ENCODE peak calls at places on chromosomes 1 and 21, in four cellular contexts. Y is ovary, J is brain microvascular endothelial cell, P is heart left ventricle. W is an unnamed sample.

GRCh38 chr1:112514901-112515300 is 6.1 kb downstream of the WNT2B start:
- DNase-seq in P (no peak), J (no peak), Y (no peak), W (no peak)

GRCh38 chr1:1219341-1219740 is 5.4 kb upstream of the TNFRSF4 start:
- DNase-seq in J (no peak), Y (no peak), P (no peak), W (no peak)

GRCh38 chr1:115828101-115829022 is 12.6 kb downstream of the NHLH2 start:
- DNase-seq in J (peak; percentile 34), P (peak; percentile 40), Y (peak; percentile 62), W (peak; percentile 65)

GRCh38 chr1:27637052-27637451 is 2.1 kb upstream of the FGR start:
- DNase-seq in J (no peak), P (no peak), Y (no peak), W (no peak)

GRCh38 chr1:31577515-31578191 is 1.3 kb downstream of the TINAGL1 start:
- DNase-seq in P (peak; percentile 44), Y (no peak), J (no peak), W (no peak)

GRCh38 chr1:157193702-157194391 is 55.7 kb upstream of the ETV3 start:
- DNase-seq in P (peak; percentile 43), Y (no peak), J (peak; percentile 66), W (peak; percentile 43)

GRCh38 chr1:161379071-161379470 is 11.4 kb upstream of the CFAP126 start:
- DNase-seq in J (no peak), P (peak; percentile 39), Y (no peak), W (peak; percentile 46)

GRCh38 chr1:182433580-182433979 is 16.4 kb upstream of the RGSL1 start:
- DNase-seq in Y (no peak), J (no peak), P (no peak), W (no peak)

GRCh38 chr1:218785928-218786327 is 387.8 kb upstream of the LYPLAL1 start:
- DNase-seq in P (peak; percentile 73), Y (peak; percentile 57), J (peak; percentile 57), W (peak; percentile 67)

GRCh38 chr1:40802078-40803075 is 18.8 kb downstream of the KCNQ4 start:
- DNase-seq in J (peak; percentile 46), Y (peak; percentile 93), P (peak; percentile 89), W (peak; percentile 90)

DNA sequence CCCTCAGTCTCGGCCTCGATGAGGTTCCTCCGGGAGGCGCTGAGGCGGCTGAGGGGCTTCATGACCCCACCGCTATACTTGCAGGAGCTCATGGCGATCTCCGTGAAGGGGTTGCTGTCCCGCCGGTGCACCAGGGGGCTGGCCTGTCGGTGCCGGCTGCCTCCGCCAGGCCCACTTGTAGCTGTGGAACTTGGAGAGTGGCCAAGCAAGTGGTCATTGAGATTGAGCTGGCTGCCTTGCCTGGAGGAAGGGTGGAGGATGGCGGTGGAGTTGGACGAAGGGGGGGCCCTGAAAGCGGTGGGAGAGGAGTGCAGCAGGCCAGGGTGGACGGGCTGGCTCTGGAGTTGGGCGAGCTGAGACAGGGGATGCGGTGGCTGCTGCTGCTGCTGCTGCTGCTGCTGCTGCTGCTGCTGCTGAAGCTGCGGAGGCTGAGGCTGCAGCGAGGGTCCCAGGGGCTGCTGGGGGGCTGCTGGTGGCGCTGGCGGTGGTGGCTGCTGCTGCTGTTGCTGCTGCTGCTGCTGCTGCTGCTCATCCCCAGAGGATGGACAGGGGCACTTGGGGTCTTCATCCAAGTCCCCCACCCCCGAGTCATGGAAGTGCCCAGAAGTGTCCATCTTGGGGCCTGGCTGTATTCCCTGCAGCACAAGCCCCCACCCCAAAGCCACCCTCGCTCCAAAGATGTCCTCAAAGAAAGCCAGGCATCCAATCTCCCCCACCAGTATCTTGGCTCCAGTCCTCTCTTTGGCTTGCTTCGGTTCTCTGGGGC is 547 bp downstream of the KCNN3 start:
- DNase-seq in P (peak; percentile 85), J (peak; percentile 42), Y (peak; percentile 65), W (peak; percentile 85)
- H3K4me3 ChIP-seq in P (peak overlapping the region; percentile 58), J (peak overlapping the region; percentile 34), Y (peak overlapping the region; percentile 36), W (peak overlapping the region; percentile 27)

GRCh38 chr1:9165396-9165795 is 36.5 kb upstream of the GPR157 start:
- DNase-seq in J (peak; percentile 46), Y (no peak), P (no peak), W (no peak)

GRCh38 chr1:9160079-9160717 is 31.3 kb upstream of the GPR157 start:
- DNase-seq in Y (no peak), P (no peak), J (no peak), W (no peak)

GRCh38 chr1:9164919-9165318 is 36.0 kb upstream of the GPR157 start:
- DNase-seq in P (peak; percentile 25), J (no peak), Y (no peak), W (no peak)

GRCh38 chr1:9164537-9164910 is 35.6 kb upstream of the GPR157 start:
- DNase-seq in Y (no peak), J (no peak), P (no peak), W (no peak)

GRCh38 chr1:9161963-9162362 is 33.1 kb upstream of the GPR157 start:
- DNase-seq in P (no peak), Y (no peak), J (no peak), W (no peak)
- H3K27ac ChIP-seq in P (no peak overlapping the region), Y (peak overlapping the region; percentile 51), J (no peak overlapping the region), W (no peak overlapping the region)

DNA sequence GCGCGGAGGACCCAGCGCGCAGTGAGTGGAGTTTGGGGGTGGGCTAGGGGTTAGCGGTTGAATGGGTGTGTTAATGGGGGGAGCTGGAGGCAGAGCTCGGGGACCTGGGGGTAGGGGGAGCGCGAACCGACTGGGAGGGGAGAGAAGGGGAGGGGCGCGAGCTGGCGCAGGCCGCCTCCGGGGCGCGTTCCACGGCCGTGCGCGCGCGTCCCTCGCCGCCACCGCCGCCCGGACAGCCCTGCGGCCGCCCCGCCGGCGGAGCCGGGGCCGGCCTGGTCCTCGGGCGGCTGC is at the start of gene ADGRL2:
- DNase-seq in P (no peak), Y (peak; percentile 42), J (no peak), W (peak; percentile 84)
- H3K4me3 ChIP-seq in P (peak within 1 kb of the TSS; percentile 91), Y (peak within 1 kb of the TSS; percentile 49), J (peak within 1 kb of the TSS; percentile 77), W (peak within 1 kb of the TSS; percentile 86)

DNA sequence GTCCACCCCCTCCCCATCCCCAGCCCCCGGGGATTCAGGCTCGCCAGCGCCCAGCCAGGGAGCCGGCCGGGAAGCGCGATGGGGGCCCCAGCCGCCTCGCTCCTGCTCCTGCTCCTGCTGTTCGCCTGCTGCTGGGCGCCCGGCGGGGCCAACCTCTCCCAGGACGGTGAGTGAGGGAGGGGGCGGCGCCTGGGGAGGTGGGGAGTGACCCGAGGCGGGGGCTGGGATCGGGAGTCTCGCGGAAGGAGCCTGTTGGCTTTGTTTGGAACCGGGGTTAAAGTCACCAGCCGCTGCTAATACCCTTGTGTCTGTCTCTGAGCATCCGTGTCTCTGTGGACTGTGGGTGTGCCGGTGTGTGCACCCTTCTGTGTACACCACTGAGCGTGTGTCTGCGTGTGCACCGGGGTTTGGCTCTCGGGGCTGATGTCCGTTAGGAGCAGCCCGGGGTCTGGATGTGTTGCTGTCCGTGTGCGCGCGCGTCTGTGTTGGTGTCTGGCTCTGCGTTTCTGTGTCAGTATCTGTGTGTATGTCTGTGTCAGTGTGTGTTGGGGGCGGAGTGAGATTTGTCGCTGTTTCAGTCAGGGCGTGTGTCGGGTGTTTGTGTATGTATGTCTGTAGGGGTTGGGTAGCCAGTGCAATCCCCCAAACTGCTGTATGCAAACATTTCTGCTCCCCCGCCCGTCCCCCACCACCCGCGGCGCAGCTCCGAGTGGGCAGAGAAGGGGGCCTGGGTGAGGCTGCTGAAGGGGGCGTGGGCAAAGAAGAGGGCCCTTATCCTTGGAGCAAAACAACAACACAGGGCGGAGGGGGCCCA is 480 bp downstream of the CADM3 start:
- DNase-seq in J (no peak), P (no peak), Y (no peak), W (no peak)
- H3K27ac ChIP-seq in J (no peak overlapping the region), P (no peak overlapping the region), Y (no peak overlapping the region), W (no peak overlapping the region)

DNA sequence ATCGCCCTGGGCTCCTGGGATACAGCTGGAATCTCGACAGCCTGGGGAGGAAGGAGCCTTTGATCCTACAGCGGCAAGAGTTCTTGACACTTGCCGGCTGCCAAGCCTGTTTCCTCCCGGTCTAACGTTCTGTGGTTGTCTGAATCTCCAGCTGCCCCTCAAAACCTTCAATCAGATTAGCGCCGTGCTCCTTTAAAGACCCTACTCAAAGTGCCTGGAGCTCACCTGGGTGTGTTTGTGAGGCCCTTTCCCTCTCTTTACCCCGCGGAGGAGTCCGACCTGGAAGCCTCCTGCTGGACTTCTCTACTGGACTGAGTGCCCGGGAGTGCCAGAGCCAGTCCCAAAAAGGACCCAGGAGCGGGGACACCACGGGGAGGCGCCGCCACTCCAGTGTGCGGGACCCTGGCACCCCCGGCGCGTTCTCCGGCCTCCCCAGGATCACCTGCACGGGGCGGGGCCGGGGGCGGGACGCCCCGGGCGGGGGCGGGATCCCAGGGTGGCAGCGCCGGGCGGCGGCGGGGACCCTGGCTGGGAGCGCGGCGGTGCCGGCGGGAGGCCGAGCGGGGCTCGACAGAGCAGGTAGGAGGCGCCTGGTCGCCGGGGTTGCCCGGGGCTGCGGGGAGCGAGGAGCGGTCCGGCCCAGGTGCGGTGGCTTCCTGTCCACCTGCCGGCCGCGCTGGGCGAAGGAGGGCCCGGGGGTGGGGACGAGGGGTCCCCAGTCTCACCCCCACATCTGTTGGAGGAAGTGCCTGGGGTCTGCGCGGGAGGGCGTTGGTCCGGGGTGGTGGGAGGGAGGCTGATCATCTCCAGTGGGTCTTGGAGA is at the start of gene NCMAP:
- DNase-seq in P (no peak), Y (no peak), J (no peak), W (peak; percentile 51)
- H3K4me3 ChIP-seq in P (peak within 1 kb of the TSS; percentile 51), Y (no peak within 1 kb of the TSS), J (no peak within 1 kb of the TSS), W (peak within 1 kb of the TSS; percentile 64)

GRCh38 chr1:151047591-151047924 is at the start of gene C1orf56:
- DNase-seq in P (peak; percentile 74), Y (peak; percentile 83), J (no peak), W (peak; percentile 76)

GRCh38 chr1:151050051-151050688 is 2.6 kb downstream of the C1orf56 start:
- DNase-seq in Y (no peak), J (no peak), P (no peak), W (no peak)

GRCh38 chr1:151047925-151048644 is 534 bp downstream of the C1orf56 start:
- DNase-seq in J (peak; percentile 70), P (peak; percentile 80), Y (peak; percentile 68), W (peak; percentile 88)

GRCh38 chr1:151049458-151049857 is 1.9 kb downstream of the C1orf56 start:
- DNase-seq in Y (no peak), P (no peak), J (no peak), W (no peak)

GRCh38 chr1:151048645-151049032 is 1.1 kb downstream of the C1orf56 start:
- DNase-seq in J (no peak), P (no peak), Y (no peak), W (no peak)
- H3K27ac ChIP-seq in J (no peak overlapping the region), P (peak overlapping the region; percentile 53), Y (peak overlapping the region; percentile 89), W (peak overlapping the region; percentile 76)

DNA sequence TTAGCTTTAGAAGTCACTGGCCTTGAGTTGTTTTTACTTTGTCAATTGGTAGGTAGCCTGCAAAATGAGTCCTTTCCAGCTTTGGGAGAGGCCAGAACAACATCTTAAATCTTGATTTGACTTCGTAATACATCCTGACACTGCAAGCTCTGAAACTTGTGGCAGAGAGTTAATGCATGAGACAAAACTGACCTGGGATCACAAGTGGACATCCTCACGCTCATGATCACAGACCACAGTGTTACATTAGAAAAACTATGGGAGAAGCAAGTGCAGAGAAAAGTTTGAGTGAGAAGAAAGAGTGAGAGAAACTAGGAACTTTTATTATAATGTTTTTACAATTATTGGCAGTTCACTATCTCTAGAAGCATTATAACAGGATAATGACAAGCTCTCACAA is 550.9 kb downstream of the USP25 start:
- DNase-seq in P (no peak), J (peak; percentile 34), Y (no peak), W (no peak)
- H3K4me3 ChIP-seq in P (peak overlapping the region; percentile 30), J (no peak overlapping the region), Y (peak overlapping the region; percentile 28), W (peak overlapping the region; percentile 56)